ENCODE peak calls at places on chromosomes 2 and 18, in nine cellular contexts. U, Q, K, N, F, D, Z, L and Y are unnamed samples.

GRCh38 chr2:100902833-100903405 is 83.0 kb downstream of the NPAS2 start:
- DNase-seq in U (no peak), L (no peak), Z (no peak), D (peak), K (no peak), F (peak), Q (no peak), N (peak), Y (no peak)

GRCh38 chr2:160918909-160919503 is 241.2 kb upstream of the TANK start:
- DNase-seq in U (peak), D (peak), Z (peak), F (peak), L (peak), Q (peak), K (peak), N (peak), Y (peak)

GRCh38 chr2:102657770-102658169 is 38.4 kb downstream of the SLC9A2 start:
- DNase-seq in N (no peak), L (no peak), F (peak), D (no peak), Z (no peak), K (no peak), U (no peak), Q (no peak), Y (no peak)

GRCh38 chr18:50107468-50107867 is 87.5 kb downstream of the MYO5B start:
- DNase-seq in Z (no peak), L (no peak), K (no peak), Q (no peak), F (no peak), U (no peak), D (no peak), N (no peak), Y (no peak)

GRCh38 chr18:3995476-3996102 is 459.5 kb downstream of the DLGAP1 start:
- DNase-seq in Z (no peak), K (no peak), L (no peak), F (no peak), N (peak), D (peak), U (peak), Q (peak), Y (peak)

GRCh38 chr2:66251520-66251919 is 183.4 kb upstream of the MEIS1 start:
- DNase-seq in Q (no peak), N (no peak), Z (no peak), D (no peak), F (no peak), L (no peak), U (no peak), K (no peak), Y (no peak)

GRCh38 chr18:62663731-62664336 is 51.5 kb upstream of the PHLPP1 start:
- DNase-seq in U (no peak), K (no peak), Z (no peak), N (no peak), F (no peak), L (no peak), Q (peak), D (peak), Y (no peak)

GRCh38 chr18:32086866-32087265 is 4.8 kb upstream of the RNF138 start:
- DNase-seq in N (no peak), U (no peak), Q (no peak), F (no peak), Z (no peak), K (no peak), L (no peak), D (peak), Y (no peak)

GRCh38 chr2:23287250-23287704 is 97.7 kb upstream of the KLHL29 start:
- DNase-seq in K (no peak), D (peak), Q (no peak), F (no peak), N (no peak), U (no peak), Z (no peak), L (peak), Y (peak)

GRCh38 chr2:145095641-145096435 is 575.9 kb upstream of the ZEB2 start:
- DNase-seq in N (no peak), K (no peak), F (no peak), D (peak), Z (no peak), Q (no peak), L (no peak), U (no peak), Y (no peak)

GRCh38 chr2:113273031-113273551 is 5.6 kb downstream of the PAX8 start:
- DNase-seq in U (no peak), Q (peak), K (no peak), N (peak), L (no peak), F (peak), D (peak), Z (no peak), Y (peak)

GRCh38 chr2:95300391-95300938 is 3.3 kb downstream of the KCNIP3 start:
- DNase-seq in Z (no peak), F (no peak), U (no peak), N (no peak), L (no peak), Q (no peak), D (no peak), K (no peak), Y (no peak)

GRCh38 chr2:112834379-112835014 is 2.1 kb downstream of the IL1B start:
- DNase-seq in Q (no peak), F (no peak), U (no peak), K (no peak), D (no peak), N (peak), Z (no peak), L (no peak), Y (no peak)

GRCh38 chr2:83584674-83585073 is 874.4 kb downstream of the SUCLG1 start:
- DNase-seq in K (no peak), N (no peak), U (no peak), L (no peak), Z (no peak), F (no peak), Q (no peak), D (peak), Y (peak)

GRCh38 chr18:22504665-22505064 is 87.0 kb upstream of the CTAGE1 start:
- DNase-seq in Z (no peak), K (no peak), U (no peak), N (no peak), D (no peak), F (peak), Q (no peak), L (no peak), Y (no peak)

GRCh38 chr2:130846233-130846632 is 9.5 kb downstream of the ARHGEF4 start:
- DNase-seq in F (no peak), D (no peak), N (no peak), K (no peak), Z (no peak), L (no peak), Q (no peak), U (no peak), Y (no peak)

GRCh38 chr2:205323929-205324328 is 358.4 kb upstream of the NRP2 start:
- DNase-seq in F (no peak), L (no peak), K (no peak), U (no peak), Q (no peak), N (no peak), D (no peak), Z (no peak), Y (no peak)

GRCh38 chr2:238876232-238876630 is 28.3 kb downstream of the TWIST2 start:
- DNase-seq in L (no peak), Z (no peak), Q (no peak), K (no peak), N (no peak), F (no peak), D (no peak), U (no peak), Y (no peak)

GRCh38 chr18:46917808-46918600 is 602 bp downstream of the KATNAL2 start:
- DNase-seq in Q (peak), Z (peak), F (no peak), L (peak), D (peak), N (no peak), K (no peak), U (no peak), Y (peak)

GRCh38 chr2:105515581-105516415 is 116.9 kb upstream of the FHL2 start:
- DNase-seq in Z (peak), F (no peak), D (no peak), N (no peak), L (peak), Q (no peak), K (peak), U (no peak), Y (no peak)

DNA sequence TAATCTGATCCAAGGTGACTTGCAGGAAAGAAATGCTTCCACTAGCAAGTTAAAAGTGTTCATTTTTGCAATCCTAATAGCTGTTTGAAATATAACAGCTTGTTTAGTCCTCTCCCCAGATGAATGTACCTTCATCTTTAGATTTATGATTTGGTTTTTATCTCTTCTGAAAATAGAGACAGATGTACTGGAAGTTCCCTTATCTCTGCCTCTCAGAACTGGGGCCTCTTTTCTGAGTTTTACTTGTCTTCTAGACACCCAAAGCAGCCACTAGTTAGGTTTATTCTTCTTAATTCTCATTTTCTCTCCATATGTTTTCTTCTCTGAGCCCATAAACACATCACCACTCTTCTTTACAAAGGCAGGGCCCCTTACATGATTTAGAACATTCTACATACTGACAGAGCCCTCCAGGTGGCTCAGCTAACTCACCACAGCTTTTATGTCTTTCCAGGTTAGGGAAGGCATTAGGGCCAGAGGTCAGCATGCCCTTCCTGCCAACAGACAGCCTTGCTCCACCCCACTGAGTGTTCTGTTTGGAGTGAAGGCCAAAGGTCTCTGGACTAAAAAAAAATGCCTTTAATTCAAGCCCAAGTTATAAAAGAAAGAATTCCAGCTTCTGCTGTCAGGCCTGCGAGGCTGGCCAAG is 74.8 kb upstream of the MAP4K3 start:
- DNase-seq in Q (peak), F (no peak), K (no peak), D (no peak), U (no peak), N (peak), Z (no peak), L (no peak), Y (peak)
- H3K27ac ChIP-seq in Q (peak), F (peak), K (peak), D (peak), U (no peak), N (peak), Z (peak), L (peak), Y (no peak)

DNA sequence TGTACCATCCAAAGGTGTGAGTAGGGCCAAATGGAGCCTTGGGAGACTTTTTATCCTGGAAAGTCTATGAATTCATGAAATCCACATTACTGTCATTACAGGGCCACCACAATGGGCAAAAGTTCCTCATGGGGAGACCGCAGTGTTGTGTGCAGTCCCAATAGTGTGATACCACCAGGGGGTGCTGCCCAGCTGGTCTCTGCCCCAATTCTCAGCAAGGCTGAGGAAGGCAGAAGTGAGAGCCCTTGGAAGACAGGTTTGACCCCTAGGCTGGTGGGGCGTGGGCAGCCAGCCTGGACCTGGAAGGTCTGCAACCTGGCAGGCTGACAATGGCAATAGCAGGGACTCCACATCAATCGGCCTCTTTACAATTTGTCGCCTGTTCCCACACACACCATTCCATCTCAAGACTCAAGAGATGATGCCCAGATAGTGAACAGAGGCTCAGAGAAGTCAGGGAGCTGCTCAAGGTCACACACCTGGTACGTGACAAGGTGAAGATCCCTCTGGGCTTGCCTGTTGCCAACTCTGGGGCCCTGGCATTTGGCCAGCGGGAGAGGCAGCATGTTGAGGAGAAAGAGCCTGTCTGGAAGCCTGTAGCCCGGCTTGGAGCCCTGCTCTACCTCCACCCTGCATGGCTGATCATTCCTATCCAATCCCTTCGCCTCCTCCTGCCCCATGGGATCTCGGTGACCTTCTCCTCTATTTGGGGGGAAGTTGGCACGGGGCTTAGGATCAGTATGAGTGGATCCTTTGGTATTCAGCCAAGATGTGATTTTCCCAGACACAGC is 3.1 kb upstream of the ATOH8 start:
- DNase-seq in F (peak), Z (peak), K (peak), L (peak), N (peak), Q (peak), D (peak), U (peak), Y (peak)
- TF ChIP-seq CTCF in F (peak), Z (peak), K (peak), L (peak), N (peak), Q (peak), D (peak), U (peak), Y (peak)

GRCh38 chr2:163011035-163011434 is 172.5 kb upstream of the KCNH7 start:
- DNase-seq in Z (no peak), L (no peak), Q (no peak), U (no peak), F (no peak), N (no peak), K (no peak), D (no peak), Y (no peak)

GRCh38 chr2:163008642-163009041 is 170.1 kb upstream of the KCNH7 start:
- DNase-seq in Z (no peak), F (no peak), D (no peak), L (no peak), U (no peak), K (no peak), N (no peak), Q (no peak), Y (no peak)
- H3K4me3 ChIP-seq in Z (no peak), F (no peak), D (no peak), L (no peak), U (no peak), K (no peak), N (no peak), Q (no peak), Y (no peak)

DNA sequence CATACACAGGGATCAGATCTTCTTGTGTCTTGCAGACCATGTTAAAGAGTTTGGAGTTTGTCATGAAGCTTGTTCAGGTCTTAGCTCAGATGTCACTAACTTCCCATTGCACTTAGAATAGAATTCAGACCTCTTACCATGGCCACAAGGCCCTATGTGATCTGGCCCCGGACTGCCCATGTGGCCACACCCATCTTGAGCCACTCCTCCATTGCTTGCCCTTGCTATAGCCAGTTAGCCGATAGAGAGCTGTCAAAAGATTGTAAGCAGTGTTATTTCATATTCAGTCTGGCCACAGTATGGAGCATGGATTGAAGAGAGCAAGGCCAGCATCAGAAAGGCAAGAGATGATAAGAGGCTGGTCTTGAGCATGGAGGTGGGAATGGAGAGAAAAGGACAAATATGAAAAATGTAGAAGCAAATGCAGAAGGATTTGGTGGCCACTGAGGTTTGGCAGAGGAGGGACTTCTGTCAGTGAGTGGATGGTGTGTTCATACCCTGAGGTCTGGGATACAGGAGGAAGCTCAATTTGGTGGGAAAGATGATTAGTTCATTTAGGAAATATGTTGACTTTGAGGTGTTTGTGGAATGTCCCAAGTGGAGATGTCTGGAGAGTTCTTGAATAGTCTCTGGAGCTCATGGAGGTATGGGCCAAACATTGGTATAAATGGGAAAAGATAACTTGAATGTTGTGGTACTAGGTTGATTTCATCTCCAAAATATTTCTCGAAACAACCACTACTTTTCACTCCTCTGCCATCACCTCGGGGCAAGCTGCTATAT is 10.6 kb downstream of the DGUOK start:
- DNase-seq in F (no peak), D (no peak), Q (peak), U (no peak), K (no peak), N (no peak), Z (no peak), L (no peak), Y (no peak)
- H3K27ac ChIP-seq in F (no peak), D (no peak), Q (no peak), U (no peak), K (no peak), N (no peak), Z (no peak), L (no peak), Y (no peak)

DNA sequence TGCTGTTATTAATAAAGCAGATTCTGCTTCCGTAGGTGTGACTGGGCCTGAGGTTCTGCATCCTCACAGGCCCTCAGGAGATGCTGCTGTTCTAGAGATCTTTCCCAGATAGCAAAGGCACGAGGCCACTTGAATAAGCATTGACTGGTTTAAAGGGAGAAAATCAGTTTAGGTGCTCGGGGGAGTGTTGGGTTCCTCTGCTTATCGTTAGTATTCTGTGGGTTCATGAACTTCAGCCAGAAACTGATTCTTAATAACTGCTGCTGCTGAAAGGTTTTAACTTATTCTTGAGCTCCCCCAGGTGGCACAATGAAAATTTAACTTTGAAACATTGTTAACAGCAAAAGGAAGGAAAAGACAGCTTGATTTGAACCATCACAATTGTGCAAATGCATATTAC is 56.9 kb downstream of the ITGA6 start:
- DNase-seq in D (no peak), N (peak), Q (peak), Z (no peak), F (no peak), U (no peak), K (no peak), L (no peak), Y (no peak)
- TF ChIP-seq CTCF in D (peak), N (peak), Q (peak), Z (peak), F (peak), U (peak), K (no peak), L (peak), Y (peak)

GRCh38 chr2:234203135-234203984 is 152.9 kb downstream of the SPP2 start:
- DNase-seq in L (no peak), N (peak), Q (no peak), U (no peak), F (peak), Z (no peak), D (peak), K (no peak), Y (no peak)
- H3K4me3 ChIP-seq in L (no peak), N (no peak), Q (no peak), U (no peak), F (peak), Z (no peak), D (no peak), K (no peak), Y (no peak)

GRCh38 chr2:68272246-68272987 is 20.1 kb upstream of the PPP3R1 start:
- DNase-seq in K (no peak), Z (no peak), Q (no peak), U (no peak), N (no peak), F (no peak), D (no peak), L (no peak), Y (no peak)
- H3K27ac ChIP-seq in K (no peak), Z (no peak), Q (no peak), U (no peak), N (no peak), F (no peak), D (no peak), L (no peak), Y (peak)

GRCh38 chr2:172512810-172513523 is 42.9 kb upstream of the PDK1 start:
- DNase-seq in D (no peak), N (peak), K (no peak), L (no peak), F (no peak), Q (no peak), Z (no peak), U (no peak), Y (no peak)

GRCh38 chr2:172510582-172510981 is 45.3 kb upstream of the PDK1 start:
- DNase-seq in U (no peak), F (no peak), D (no peak), L (no peak), K (no peak), Q (no peak), N (no peak), Z (no peak), Y (no peak)

GRCh38 chr2:172516299-172516698 is 39.6 kb upstream of the PDK1 start:
- DNase-seq in L (no peak), U (no peak), F (no peak), K (no peak), Z (no peak), N (no peak), D (peak), Q (no peak), Y (no peak)

GRCh38 chr2:172513935-172514586 is 41.8 kb upstream of the PDK1 start:
- DNase-seq in U (no peak), Z (no peak), F (no peak), Q (peak), L (no peak), N (no peak), D (no peak), K (no peak), Y (no peak)

DNA sequence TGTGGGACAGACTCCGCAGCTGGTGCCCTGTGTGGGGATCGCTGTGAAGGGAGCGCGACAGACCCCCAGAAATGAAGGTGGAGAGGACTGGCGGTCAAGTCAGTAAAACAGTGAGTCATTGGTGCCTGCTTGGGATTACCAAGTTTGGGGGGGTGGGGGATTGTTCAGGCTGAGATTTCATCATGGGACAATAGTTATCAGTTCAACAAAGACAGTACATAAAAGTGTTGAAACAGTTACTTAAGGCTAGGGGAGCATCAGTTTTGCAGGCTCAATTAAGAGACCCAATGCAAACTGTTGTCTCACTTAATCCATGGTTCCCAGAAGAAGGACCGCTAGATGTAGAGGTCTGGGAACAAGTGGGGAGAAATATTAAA is 42.4 kb upstream of the PDK1 start:
- DNase-seq in N (no peak), L (no peak), Z (no peak), Q (no peak), U (no peak), F (no peak), K (no peak), D (no peak), Y (no peak)
- TF ChIP-seq CTCF in N (no peak), L (no peak), Z (no peak), Q (no peak), U (no peak), F (no peak), K (no peak), D (no peak), Y (no peak)

GRCh38 chr2:128736689-128737545 is 418.2 kb upstream of the HS6ST1 start:
- DNase-seq in Q (peak), L (peak), N (peak), U (peak), Z (peak), K (peak), F (peak), D (peak), Y (peak)
- H3K4me3 ChIP-seq in Q (no peak), L (peak), N (no peak), U (no peak), Z (peak), K (peak), F (peak), D (peak), Y (no peak)

GRCh38 chr2:43215673-43216255 is 10.6 kb downstream of the ZFP36L2 start:
- DNase-seq in U (no peak), Z (no peak), K (no peak), Q (no peak), N (no peak), L (no peak), D (no peak), F (no peak), Y (no peak)
- H3K27ac ChIP-seq in U (no peak), Z (peak), K (peak), Q (no peak), N (no peak), L (peak), D (no peak), F (no peak), Y (no peak)